ENCODE peak calls at places on chromosomes 2 and 18, in five cellular contexts. One of them, this sample, is unnamed.

GRCh38 chr18:22145160-22145559 is 24.2 kb upstream of the GATA6 start:
- DNase-seq in HEK293T: no peak
- DNase-seq in chondrocyte: no peak
- DNase-seq in effector CD8-positive, alpha-beta T cell: no peak
- DNase-seq in AG08395: no peak
- DNase-seq in this sample: no peak

GRCh38 chr2:85647823-85648526 is 20.0 kb downstream of the SFTPB start:
- DNase-seq in HEK293T: no peak
- DNase-seq in chondrocyte: no peak
- DNase-seq in effector CD8-positive, alpha-beta T cell: no peak
- DNase-seq in AG08395: no peak
- DNase-seq in this sample: peak

GRCh38 chr2:217218269-217219140 is 358.6 kb upstream of the TNP1 start:
- DNase-seq in HEK293T: no peak
- DNase-seq in chondrocyte: no peak
- DNase-seq in effector CD8-positive, alpha-beta T cell: no peak
- DNase-seq in AG08395: peak
- DNase-seq in this sample: no peak

GRCh38 chr2:101125374-101125773 is 25.8 kb downstream of the TBC1D8 start:
- DNase-seq in HEK293T: no peak
- DNase-seq in chondrocyte: no peak
- DNase-seq in effector CD8-positive, alpha-beta T cell: no peak
- DNase-seq in AG08395: peak
- DNase-seq in this sample: no peak

GRCh38 chr2:82120120-82120519 is 1815.6 kb upstream of the LRRTM1 start:
- DNase-seq in HEK293T: no peak
- DNase-seq in chondrocyte: no peak
- DNase-seq in effector CD8-positive, alpha-beta T cell: no peak
- DNase-seq in AG08395: no peak
- DNase-seq in this sample: no peak

GRCh38 chr2:143176606-143177005 is 47.4 kb downstream of the ARHGAP15 start:
- DNase-seq in HEK293T: no peak
- DNase-seq in chondrocyte: no peak
- DNase-seq in effector CD8-positive, alpha-beta T cell: no peak
- DNase-seq in AG08395: no peak
- DNase-seq in this sample: peak

GRCh38 chr2:108325756-108326155 is 37.1 kb downstream of the SULT1C2 start:
- DNase-seq in HEK293T: no peak
- DNase-seq in chondrocyte: no peak
- DNase-seq in effector CD8-positive, alpha-beta T cell: no peak
- DNase-seq in AG08395: peak
- DNase-seq in this sample: no peak

GRCh38 chr2:234290671-234291070 is 206.2 kb downstream of the ARL4C start:
- DNase-seq in HEK293T: no peak
- DNase-seq in chondrocyte: no peak
- DNase-seq in effector CD8-positive, alpha-beta T cell: peak
- DNase-seq in AG08395: no peak
- DNase-seq in this sample: peak

GRCh38 chr18:25044694-25045093 is 307.3 kb downstream of the ZNF521 start:
- DNase-seq in HEK293T: no peak
- DNase-seq in chondrocyte: no peak
- DNase-seq in effector CD8-positive, alpha-beta T cell: no peak
- DNase-seq in AG08395: no peak
- DNase-seq in this sample: no peak

GRCh38 chr2:151999058-151999457 is 99.8 kb downstream of the CACNB4 start:
- DNase-seq in HEK293T: peak
- DNase-seq in chondrocyte: no peak
- DNase-seq in effector CD8-positive, alpha-beta T cell: peak
- DNase-seq in AG08395: peak
- DNase-seq in this sample: peak

GRCh38 chr2:108978709-108979111 is 10.3 kb downstream of the EDAR start:
- DNase-seq in HEK293T: no peak
- DNase-seq in chondrocyte: no peak
- DNase-seq in effector CD8-positive, alpha-beta T cell: no peak
- DNase-seq in AG08395: no peak
- DNase-seq in this sample: no peak

GRCh38 chr2:75787532-75788132 is 76.9 kb upstream of the GCFC2 start:
- DNase-seq in HEK293T: peak
- DNase-seq in chondrocyte: no peak
- DNase-seq in effector CD8-positive, alpha-beta T cell: no peak
- DNase-seq in AG08395: peak
- DNase-seq in this sample: no peak

GRCh38 chr2:100114011-100114433 is 28.4 kb downstream of the AFF3 start:
- DNase-seq in HEK293T: no peak
- DNase-seq in chondrocyte: no peak
- DNase-seq in effector CD8-positive, alpha-beta T cell: no peak
- DNase-seq in AG08395: no peak
- DNase-seq in this sample: peak

GRCh38 chr2:74333175-74333574 is 10.0 kb downstream of the SLC4A5 start:
- DNase-seq in HEK293T: peak
- DNase-seq in chondrocyte: no peak
- DNase-seq in effector CD8-positive, alpha-beta T cell: no peak
- DNase-seq in AG08395: peak
- DNase-seq in this sample: no peak

GRCh38 chr18:46174317-46175039 is 70.3 kb downstream of the HAUS1 start:
- DNase-seq in HEK293T: peak
- DNase-seq in chondrocyte: no peak
- DNase-seq in effector CD8-positive, alpha-beta T cell: peak
- DNase-seq in AG08395: peak
- DNase-seq in this sample: peak

This sample was measured in memory B cell.